ENCODE peak calls at places on chromosomes 1 and 21, in five cellular contexts. M is transverse colon, B is A549, Q is GM12878, V is SK-N-SH. S is an unnamed sample.

GRCh38 chr1:7022058-7022457 is 236.8 kb downstream of the CAMTA1 start:
- DNase-seq in B (no peak), V (no peak), M (no peak), Q (no peak), S (no peak)

GRCh38 chr1:76764638-76765572 is 102.4 kb upstream of the ST6GALNAC5 start:
- DNase-seq in V (peak; percentile 70), Q (no peak), B (no peak), M (no peak), S (no peak)

GRCh38 chr1:147270721-147271120 is 28.2 kb downstream of the CHD1L start:
- DNase-seq in Q (no peak), M (no peak), B (no peak), V (no peak), S (no peak)

GRCh38 chr1:242081446-242081845 is 82.5 kb upstream of the MAP1LC3C start:
- DNase-seq in V (no peak), Q (no peak), B (no peak), M (no peak), S (no peak)

GRCh38 chr1:92934395-92935378 is 26.6 kb downstream of the DIPK1A start:
- DNase-seq in V (peak; percentile 46), Q (no peak), B (no peak), M (peak; percentile 24), S (no peak)

GRCh38 chr21:40507978-40508377 is 339.0 kb downstream of the DSCAM start:
- DNase-seq in V (no peak), B (peak; percentile 56), M (no peak), Q (no peak), S (no peak)

GRCh38 chr1:32351077-32351858 is 11.0 kb downstream of the FAM229A start:
- DNase-seq in V (peak; percentile 100), M (peak; percentile 96), B (peak; percentile 92), Q (peak; percentile 69), S (peak; percentile 91)

GRCh38 chr1:51061231-51061943 is 40.6 kb upstream of the C1orf185 start:
- DNase-seq in V (no peak), B (no peak), Q (no peak), M (no peak), S (no peak)

GRCh38 chr21:36209626-36210171 is 53.1 kb downstream of the DOP1B start:
- DNase-seq in B (peak; percentile 81), M (peak; percentile 67), Q (no peak), V (peak; percentile 39), S (peak; percentile 54)

GRCh38 chr1:191870490-191870889 is 287.8 kb upstream of the RGS18 start:
- DNase-seq in Q (no peak), B (no peak), V (no peak), M (no peak), S (no peak)

GRCh38 chr1:16984717-16985116 is 4.3 kb upstream of the MFAP2 start:
- DNase-seq in B (no peak), Q (no peak), V (peak; percentile 76), M (peak; percentile 26), S (peak; percentile 59)

GRCh38 chr1:224116131-224116530 is 2.2 kb downstream of the FBXO28 start:
- DNase-seq in M (no peak), B (peak; percentile 72), Q (peak; percentile 47), V (peak; percentile 26), S (no peak)

GRCh38 chr1:115672224-115673009 is 30.6 kb downstream of the VANGL1 start:
- DNase-seq in B (no peak), M (no peak), Q (no peak), V (no peak), S (no peak)

GRCh38 chr1:35476099-35476674 is 81.0 kb downstream of the KIAA0319L start:
- DNase-seq in Q (no peak), V (no peak), B (no peak), M (no peak), S (no peak)

GRCh38 chr1:169491845-169492281 is 6.1 kb upstream of the SLC19A2 start:
- DNase-seq in M (no peak), Q (no peak), V (no peak), B (no peak), S (no peak)

GRCh38 chr1:225870883-225871282 is 11.3 kb downstream of the TMEM63A start:
- DNase-seq in M (no peak), V (no peak), Q (no peak), B (no peak), S (no peak)

GRCh38 chr1:244302889-244303609 is 148.7 kb downstream of the ADSS2 start:
- DNase-seq in B (peak; percentile 89), M (peak; percentile 50), Q (no peak), V (no peak), S (no peak)

GRCh38 chr1:241457421-241457820 is 62.1 kb downstream of the FH start:
- DNase-seq in B (no peak), M (no peak), Q (no peak), V (no peak), S (no peak)

GRCh38 chr21:25507522-25507921 is 99.8 kb downstream of the MRPL39 start:
- DNase-seq in B (peak; percentile 2), Q (no peak), V (no peak), M (no peak), S (no peak)

GRCh38 chr21:36104306-36105300 is 30.3 kb upstream of the CBR3 start:
- DNase-seq in M (peak; percentile 34), V (peak; percentile 33), Q (no peak), B (no peak), S (peak; percentile 56)

GRCh38 chr21:43890042-43890441 is 25.0 kb downstream of the AGPAT3 start:
- DNase-seq in M (no peak), B (no peak), V (no peak), Q (no peak), S (no peak)

GRCh38 chr21:31580866-31581276 is 78.6 kb upstream of the SOD1 start:
- DNase-seq in Q (peak; percentile 26), V (peak; percentile 68), B (peak; percentile 54), M (peak; percentile 70), S (peak; percentile 90)

GRCh38 chr1:72037745-72038343 is 244.5 kb downstream of the NEGR1 start:
- DNase-seq in V (no peak), B (peak; percentile 32), Q (no peak), M (peak; percentile 32), S (no peak)

GRCh38 chr21:19523731-19524130 is 1120.1 kb upstream of the TMPRSS15 start:
- DNase-seq in V (no peak), M (no peak), B (no peak), Q (no peak), S (no peak)

GRCh38 chr1:90959352-90960206 is 62.3 kb downstream of the ZNF644 start:
- DNase-seq in B (no peak), Q (no peak), M (no peak), V (no peak), S (no peak)

GRCh38 chr1:160058087-160058486 is 11.9 kb downstream of the KCNJ10 start:
- DNase-seq in V (no peak), M (no peak), Q (no peak), B (no peak), S (no peak)

GRCh38 chr1:230068952-230069684 is 2.1 kb downstream of the GALNT2 start:
- DNase-seq in B (no peak), M (peak; percentile 18), Q (no peak), V (peak; percentile 27), S (no peak)

GRCh38 chr1:6743189-6744101 is 41.8 kb upstream of the CAMTA1 start:
- DNase-seq in Q (peak; percentile 28), V (no peak), M (peak; percentile 14), B (peak; percentile 34), S (peak; percentile 58)

GRCh38 chr1:65389296-65389695 is 31.2 kb upstream of the LEPR start:
- DNase-seq in M (no peak), V (no peak), B (no peak), Q (no peak), S (no peak)

GRCh38 chr1:227893696-227894305 is 53.9 kb downstream of the WNT9A start:
- DNase-seq in M (no peak), Q (no peak), V (no peak), B (no peak), S (peak; percentile 4)

GRCh38 chr1:54274448-54274847 is 74.5 kb downstream of the MRPL37 start:
- DNase-seq in M (no peak), Q (no peak), V (no peak), B (no peak), S (no peak)

GRCh38 chr1:54272772-54273091 is 72.8 kb downstream of the MRPL37 start:
- DNase-seq in M (no peak), B (no peak), Q (no peak), V (no peak), S (no peak)

GRCh38 chr1:54273092-54273836 is 73.3 kb downstream of the MRPL37 start:
- DNase-seq in V (peak; percentile 80), Q (peak; percentile 19), M (peak; percentile 61), B (no peak), S (peak; percentile 64)

GRCh38 chr1:54274881-54275280 is 74.9 kb downstream of the MRPL37 start:
- DNase-seq in M (no peak), B (no peak), V (no peak), Q (no peak), S (no peak)

GRCh38 chr1:54273837-54274192 is 73.8 kb downstream of the MRPL37 start:
- DNase-seq in B (no peak), V (peak; percentile 60), M (peak; percentile 42), Q (no peak), S (peak; percentile 69)
- TF ChIP-seq EP300 in B (no peak), V (no peak), M (no peak), Q (no peak), S (no peak)

DNA sequence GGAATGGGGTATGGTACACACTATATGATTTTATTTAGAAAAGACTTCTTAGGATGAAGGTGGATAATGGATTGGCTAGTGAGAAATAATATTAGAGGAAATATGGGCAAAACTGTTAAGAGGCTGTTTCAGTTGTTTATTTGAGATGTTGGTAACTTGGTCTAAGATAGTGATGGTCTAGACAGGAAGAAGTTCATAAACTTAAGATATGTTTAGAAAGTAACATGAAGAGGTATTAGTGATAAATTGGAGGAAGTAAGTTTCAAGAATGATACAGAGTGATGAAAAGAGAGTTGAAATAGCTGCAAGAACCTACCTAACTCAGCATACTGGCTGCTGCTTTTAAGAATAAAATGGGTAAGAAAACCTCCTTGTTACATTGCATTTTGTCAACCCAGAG is 9.2 kb upstream of the PTPRC start:
- DNase-seq in Q (no peak), B (no peak), M (no peak), V (no peak), S (no peak)
- H3K27ac ChIP-seq in Q (no peak overlapping the region), B (no peak overlapping the region), M (no peak overlapping the region), V (no peak overlapping the region), S (no peak overlapping the region)

GRCh38 chr1:156212130-156212529 is 677 bp upstream of the PMF1 start:
- DNase-seq in M (no peak), B (no peak), Q (no peak), V (no peak), S (no peak)
- H3K4me3 ChIP-seq in M (no peak overlapping the region), B (peak overlapping the region; percentile 65), Q (peak overlapping the region; percentile 96), V (peak overlapping the region; percentile 67), S (peak overlapping the region; percentile 71)

DNA sequence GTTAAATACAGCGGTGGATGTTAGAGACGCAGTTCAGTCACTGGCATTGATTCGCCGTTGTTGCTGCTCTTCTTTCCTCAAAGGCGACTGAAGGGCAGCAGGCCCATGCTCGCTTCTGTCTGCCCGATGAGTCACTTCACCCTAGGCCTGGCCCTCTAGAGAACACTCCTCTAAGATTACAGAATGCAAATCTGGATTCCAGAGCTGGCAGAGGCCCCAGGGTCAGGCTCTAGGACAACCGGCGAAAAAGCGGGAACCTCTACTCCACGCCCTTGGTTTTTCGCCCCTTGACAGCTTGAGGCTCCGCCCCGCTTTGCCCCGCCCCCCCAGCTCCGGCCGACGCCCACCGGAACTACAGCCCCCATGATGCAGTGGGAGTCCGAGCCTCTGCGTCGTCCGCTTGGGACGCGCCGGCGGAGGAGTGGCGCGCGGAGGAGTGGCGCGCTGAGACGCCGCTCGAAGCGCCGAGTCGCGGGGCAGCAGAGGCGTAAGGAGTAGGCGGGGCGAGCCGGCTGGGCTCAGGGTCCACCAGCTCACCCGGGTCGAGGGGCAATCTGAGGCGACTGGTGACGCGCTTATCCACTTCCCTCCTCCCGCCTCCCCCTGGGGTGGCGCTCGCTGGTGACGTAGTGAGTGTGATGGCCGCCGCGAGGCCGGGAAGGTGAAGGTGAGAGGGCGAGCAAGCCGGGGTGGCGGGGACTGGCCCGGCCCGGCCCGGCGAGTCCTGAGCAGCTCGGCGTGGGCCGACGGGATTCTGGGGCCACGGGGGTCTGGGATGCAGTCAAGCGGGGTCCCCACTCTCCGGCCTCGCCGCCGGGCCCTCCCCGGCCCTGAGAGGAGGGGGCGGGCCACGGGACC is at the start of gene MFN2:
- DNase-seq in Q (peak; percentile 83), B (peak; percentile 94), V (peak; percentile 99), M (peak; percentile 98), S (peak; percentile 92)
- TF ChIP-seq EP300 in Q (no peak), B (no peak), V (no peak), M (peak; percentile 18), S (peak; percentile 91)